ENCODE peak calls at places on chromosomes 4 and X, in six cellular contexts. O is A549, J is Calu3, W is HFF-Myc, Q is kidney, A is WTC11. F is an unnamed sample.

GRCh38 chrX:49844622-49845021 is 15.5 kb downstream of the PAGE4 start:
- DNase-seq in J (no peak), Q (no peak), A (no peak), O (no peak), W (no peak), F (no peak)

GRCh38 chrX:96480081-96480480 is 204.6 kb upstream of the DIAPH2 start:
- DNase-seq in A (no peak), O (no peak), W (no peak), J (no peak), Q (no peak), F (no peak)

GRCh38 chr4:112005027-112005426 is 140.2 kb upstream of the FAM241A start:
- DNase-seq in J (no peak), O (no peak), Q (no peak), A (no peak), W (no peak), F (no peak)

GRCh38 chrX:103640401-103641155 is 11.8 kb downstream of the TCEAL1 start:
- DNase-seq in W (no peak), Q (no peak), J (no peak), A (no peak), O (no peak), F (no peak)

GRCh38 chr4:110867251-110867960 is 244.5 kb upstream of the PITX2 start:
- DNase-seq in W (no peak), Q (no peak), O (no peak), J (no peak), A (no peak), F (no peak)

GRCh38 chr4:126697748-126698147 is 935.0 kb upstream of the INTU start:
- DNase-seq in Q (no peak), W (peak; percentile 26), O (no peak), J (no peak), A (no peak), F (no peak)

GRCh38 chr4:600850-601515 is 24.4 kb upstream of the PDE6B start:
- DNase-seq in Q (no peak), O (no peak), J (no peak), A (no peak), W (no peak), F (peak; percentile 71)

GRCh38 chr4:6773616-6774540 is 8.6 kb upstream of the KIAA0232 start:
- DNase-seq in A (no peak), J (no peak), O (no peak), W (no peak), Q (no peak), F (no peak)

GRCh38 chr4:107094976-107095375 is 58.9 kb upstream of the DKK2 start:
- DNase-seq in O (no peak), J (no peak), W (no peak), A (no peak), Q (no peak), F (no peak)

GRCh38 chr4:72418458-72418857 is 150.6 kb downstream of the ADAMTS3 start:
- DNase-seq in J (no peak), Q (no peak), W (peak; percentile 94), O (no peak), A (no peak), F (no peak)

GRCh38 chr4:5772528-5773270 is 61.7 kb downstream of the EVC start:
- DNase-seq in O (no peak), Q (no peak), A (no peak), W (no peak), J (no peak), F (no peak)

GRCh38 chr4:144646523-144647094 is 653 bp downstream of the HHIP start:
- DNase-seq in O (peak; percentile 36), Q (peak; percentile 71), A (peak; percentile 19), W (no peak), J (peak; percentile 14), F (peak; percentile 14)

GRCh38 chrX:30521440-30522182 is 56.0 kb downstream of the TASL start:
- DNase-seq in A (no peak), Q (no peak), J (no peak), O (no peak), W (no peak), F (no peak)

GRCh38 chr4:129278868-129279267 is 182.9 kb downstream of the C4orf33 start:
- DNase-seq in O (no peak), A (no peak), Q (no peak), J (no peak), W (no peak), F (no peak)

GRCh38 chr4:168710353-168710946 is 213.6 kb downstream of the PALLD start:
- DNase-seq in W (peak; percentile 47), Q (no peak), A (no peak), J (peak; percentile 17), O (peak; percentile 19), F (peak; percentile 7)

GRCh38 chrX:24646745-24647182 is 383 bp downstream of the PCYT1B start:
- DNase-seq in O (no peak), A (peak; percentile 11), J (no peak), W (no peak), Q (no peak), F (no peak)

GRCh38 chr4:106079616-106080015 is 184.3 kb downstream of the NPNT start:
- DNase-seq in W (no peak), Q (no peak), A (no peak), O (no peak), J (no peak), F (no peak)

GRCh38 chr4:52052475-52052780 is 1.3 kb downstream of the SPATA18 start:
- DNase-seq in W (no peak), A (no peak), O (no peak), J (no peak), Q (no peak), F (no peak)

GRCh38 chrX:13215729-13216128 is 104.1 kb downstream of the ATXN3L start:
- DNase-seq in Q (no peak), A (no peak), J (no peak), W (no peak), O (no peak), F (no peak)

GRCh38 chrX:131938749-131939148 is 84.4 kb upstream of the STK26 start:
- DNase-seq in O (no peak), W (no peak), J (no peak), A (no peak), Q (no peak), F (no peak)

GRCh38 chrX:108270280-108270679 is 167.9 kb downstream of the COL4A6 start:
- DNase-seq in A (no peak), W (no peak), J (no peak), Q (no peak), O (no peak), F (no peak)

GRCh38 chr4:10593130-10593529 is 91.4 kb downstream of the CLNK start:
- DNase-seq in W (no peak), O (no peak), J (no peak), Q (no peak), A (peak; percentile 16), F (no peak)

GRCh38 chr4:147049940-147050852 is 104.5 kb upstream of the TTC29 start:
- DNase-seq in O (no peak), Q (no peak), A (no peak), J (no peak), W (no peak), F (no peak)

GRCh38 chr4:146333187-146333894 is 119.0 kb downstream of the REELD1 start:
- DNase-seq in Q (no peak), W (peak; percentile 41), O (no peak), J (no peak), A (no peak), F (peak; percentile 27)

GRCh38 chr4:172857026-172857425 is 311.6 kb upstream of the GALNT7 start:
- DNase-seq in A (no peak), J (no peak), W (no peak), O (no peak), Q (no peak), F (no peak)

GRCh38 chrX:22273714-22274317 is 1.1 kb downstream of the CBLL2 start:
- DNase-seq in W (no peak), A (no peak), Q (no peak), J (no peak), O (no peak), F (no peak)

GRCh38 chrX:22272613-22273012 is at the start of gene CBLL2:
- DNase-seq in O (no peak), J (no peak), Q (no peak), W (no peak), A (no peak), F (no peak)

GRCh38 chrX:22278375-22278774 is 5.7 kb downstream of the CBLL2 start:
- DNase-seq in O (peak; percentile 4), A (no peak), W (no peak), J (peak; percentile 22), Q (no peak), F (no peak)

GRCh38 chrX:22276781-22277180 is 4.1 kb downstream of the CBLL2 start:
- DNase-seq in Q (no peak), A (no peak), O (no peak), W (no peak), J (no peak), F (no peak)
- TF ChIP-seq CTCF in Q (no peak), A (no peak), O (no peak), W (no peak), J (no peak), F (no peak)

GRCh38 chrX:125327891-125328290 is 8.2 kb downstream of the TEX13C start:
- DNase-seq in W (no peak), A (no peak), Q (no peak), J (no peak), O (no peak), F (no peak)

GRCh38 chrX:125326599-125326998 is 6.9 kb downstream of the TEX13C start:
- DNase-seq in J (no peak), A (no peak), Q (no peak), O (no peak), W (no peak), F (no peak)

GRCh38 chrX:125319646-125320521 is at the start of gene TEX13C:
- DNase-seq in O (no peak), J (no peak), Q (peak; percentile 54), W (no peak), A (no peak), F (no peak)

DNA sequence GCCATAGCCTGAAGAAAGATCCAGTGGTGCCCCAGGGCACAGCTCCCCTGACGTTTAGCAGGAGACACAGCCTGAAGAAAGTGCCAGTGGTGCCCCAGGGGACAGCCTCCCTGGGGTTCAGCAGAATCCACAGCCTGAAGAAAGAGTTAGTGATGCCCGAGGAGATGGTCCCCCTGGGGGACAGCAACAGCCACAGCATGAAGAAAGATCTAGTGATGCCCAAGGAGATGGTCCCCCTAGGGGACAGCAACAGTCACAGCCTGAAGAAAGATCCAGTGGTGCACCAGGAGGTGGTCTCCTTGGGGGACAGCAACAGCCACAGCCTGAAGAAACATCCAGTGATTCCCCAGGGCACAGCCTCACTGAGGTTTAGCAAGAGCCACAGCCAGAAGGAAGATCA is 2.8 kb downstream of the TEX13C start:
- DNase-seq in Q (no peak), O (no peak), W (no peak), A (no peak), J (no peak), F (no peak)
- TF ChIP-seq CTCF in Q (no peak), O (no peak), W (no peak), A (no peak), J (no peak), F (no peak)

GRCh38 chr4:186719925-186720694 is 3.5 kb downstream of the FAT1 start:
- DNase-seq in O (no peak), J (peak; percentile 44), Q (no peak), A (no peak), W (no peak), F (peak; percentile 23)
- TF ChIP-seq CTCF in O (peak; percentile 35), J (no peak), Q (peak; percentile 54), A (peak; percentile 51), W (peak; percentile 15), F (peak; percentile 53)

DNA sequence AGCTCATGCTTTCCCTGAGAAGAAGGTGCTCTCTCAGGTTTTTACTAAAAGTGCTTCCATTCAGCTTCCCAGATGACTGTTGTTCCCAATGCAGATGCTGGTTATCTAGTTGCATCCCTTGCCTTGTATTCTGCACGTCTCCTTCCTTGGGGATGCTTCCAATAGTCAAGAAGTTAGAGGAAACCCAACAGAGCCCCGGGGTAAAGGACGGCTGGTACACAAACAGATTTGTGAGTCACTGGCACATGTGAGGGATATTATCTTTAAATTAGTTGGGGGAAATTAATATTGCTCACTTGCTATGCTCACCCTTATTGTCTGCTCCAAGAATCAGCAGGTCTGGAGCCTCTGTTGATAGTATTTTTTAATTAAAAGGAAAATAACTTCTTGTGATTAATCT is 465.2 kb upstream of the BOD1L1 start:
- DNase-seq in O (no peak), J (no peak), W (no peak), A (no peak), Q (no peak), F (no peak)
- TF ChIP-seq CTCF in O (no peak), J (no peak), W (no peak), A (no peak), Q (no peak), F (no peak)

F was measured in activated CD8-positive, alpha-beta T cell treated with anti-CD3 and anti-CD28 coated beads for 36 hours.